ENCODE peak calls at places on chromosomes 6 and 20, in four cellular contexts. Q is HEK293T, W is HepG2, F is GM12878. J is an unnamed sample.

GRCh38 chr20:46342451-46343357 is 34.4 kb upstream of the CDH22 start:
- DNase-seq in F (no peak), Q (no peak), W (no peak), J (no peak)

GRCh38 chr20:63529180-63529860 is 7.9 kb downstream of the PTK6 start:
- DNase-seq in F (no peak), Q (no peak), W (no peak), J (no peak)

GRCh38 chr6:33427585-33428218 is 7.8 kb downstream of the SYNGAP1 start:
- DNase-seq in Q (peak; percentile 51), F (no peak), W (no peak), J (peak; percentile 93)

GRCh38 chr6:87756858-87757257 is 54.8 kb upstream of the AKIRIN2 start:
- DNase-seq in W (no peak), F (peak; percentile 97), Q (no peak), J (peak; percentile 46)

GRCh38 chr6:43809417-43810305 is 39.6 kb downstream of the VEGFA start:
- DNase-seq in W (peak; percentile 45), F (no peak), Q (no peak), J (peak; percentile 73)

GRCh38 chr20:25195014-25195961 is at the start of gene ENTPD6:
- DNase-seq in F (peak; percentile 63), W (peak; percentile 90), Q (peak; percentile 96), J (peak; percentile 97)

GRCh38 chr6:166466178-166467122 is 83.7 kb upstream of the MPC1 start:
- DNase-seq in W (no peak), Q (no peak), F (no peak), J (no peak)

GRCh38 chr20:39855799-39856198 is 833.2 kb downstream of the MAFB start:
- DNase-seq in W (no peak), F (no peak), Q (no peak), J (no peak)

GRCh38 chr20:58570181-58570859 is 55.1 kb upstream of the APCDD1L start:
- DNase-seq in Q (no peak), F (no peak), W (no peak), J (no peak)

GRCh38 chr6:131682427-131682826 is 18.8 kb downstream of the OR2A4 start:
- DNase-seq in W (no peak), Q (no peak), F (no peak), J (no peak)

GRCh38 chr20:7589164-7589563 is 351.1 kb downstream of the HAO1 start:
- DNase-seq in W (no peak), Q (no peak), F (no peak), J (no peak)

GRCh38 chr20:50226093-50226974 is 35.7 kb downstream of the CEBPB start:
- DNase-seq in Q (no peak), W (no peak), F (no peak), J (peak; percentile 42)

GRCh38 chr6:63644668-63645326 is 9.2 kb downstream of the PHF3 start:
- DNase-seq in Q (no peak), F (no peak), W (no peak), J (no peak)

GRCh38 chr6:42292002-42292735 is 74.5 kb upstream of the MRPS10 start:
- DNase-seq in W (no peak), Q (no peak), F (no peak), J (no peak)

GRCh38 chr6:39075010-39075738 is 26.6 kb downstream of the GLP1R start:
- DNase-seq in W (no peak), Q (no peak), F (no peak), J (no peak)

GRCh38 chr6:157683707-157684106 is 139.3 kb upstream of the SNX9 start:
- DNase-seq in Q (no peak), W (no peak), F (no peak), J (no peak)

GRCh38 chr20:52103911-52104545 is 87.6 kb downstream of the ZFP64 start:
- DNase-seq in Q (peak; percentile 30), F (no peak), W (no peak), J (no peak)

GRCh38 chr6:33779305-33779704 is 9.6 kb downstream of the LEMD2 start:
- DNase-seq in F (no peak), W (no peak), Q (no peak), J (peak; percentile 53)

GRCh38 chr6:56387621-56388413 is 140.4 kb upstream of the COL21A1 start:
- DNase-seq in F (no peak), Q (no peak), W (peak; percentile 84), J (no peak)

GRCh38 chr6:145886228-145886956 is 71.8 kb upstream of the FBXO30 start:
- DNase-seq in W (no peak), F (no peak), Q (no peak), J (no peak)
- TF ChIP-seq FOXK2 in W (no peak), F (no peak), Q (no peak), J (no peak)

DNA sequence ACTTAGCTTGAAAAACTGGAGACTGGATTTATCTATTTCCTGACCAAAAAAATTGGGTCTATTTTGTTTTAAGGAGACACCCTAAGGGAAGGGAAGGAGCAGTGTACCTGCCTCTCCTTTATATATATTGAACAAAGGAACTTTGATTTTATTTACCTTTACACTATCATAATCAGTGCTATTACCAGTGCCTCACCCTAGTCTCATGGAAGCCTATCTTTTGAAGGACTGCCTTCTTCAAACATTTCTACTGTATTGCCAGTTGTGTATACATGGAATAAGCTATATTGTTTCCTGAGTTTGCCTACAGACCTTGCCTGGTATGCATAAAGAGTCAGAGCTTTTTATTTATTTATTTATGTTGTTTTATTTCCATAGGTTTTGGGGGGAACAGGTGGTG is 124.9 kb downstream of the UTRN start:
- DNase-seq in F (no peak), Q (no peak), W (no peak), J (no peak)
- TF ChIP-seq FOXK2 in F (no peak), Q (no peak), W (no peak), J (no peak)

GRCh38 chr6:55174211-55175013 is at the start of gene HCRTR2:
- DNase-seq in F (no peak), W (no peak), Q (peak; percentile 11), J (no peak)
- TF ChIP-seq FOXK2 in F (no peak), W (no peak), Q (no peak), J (no peak)

DNA sequence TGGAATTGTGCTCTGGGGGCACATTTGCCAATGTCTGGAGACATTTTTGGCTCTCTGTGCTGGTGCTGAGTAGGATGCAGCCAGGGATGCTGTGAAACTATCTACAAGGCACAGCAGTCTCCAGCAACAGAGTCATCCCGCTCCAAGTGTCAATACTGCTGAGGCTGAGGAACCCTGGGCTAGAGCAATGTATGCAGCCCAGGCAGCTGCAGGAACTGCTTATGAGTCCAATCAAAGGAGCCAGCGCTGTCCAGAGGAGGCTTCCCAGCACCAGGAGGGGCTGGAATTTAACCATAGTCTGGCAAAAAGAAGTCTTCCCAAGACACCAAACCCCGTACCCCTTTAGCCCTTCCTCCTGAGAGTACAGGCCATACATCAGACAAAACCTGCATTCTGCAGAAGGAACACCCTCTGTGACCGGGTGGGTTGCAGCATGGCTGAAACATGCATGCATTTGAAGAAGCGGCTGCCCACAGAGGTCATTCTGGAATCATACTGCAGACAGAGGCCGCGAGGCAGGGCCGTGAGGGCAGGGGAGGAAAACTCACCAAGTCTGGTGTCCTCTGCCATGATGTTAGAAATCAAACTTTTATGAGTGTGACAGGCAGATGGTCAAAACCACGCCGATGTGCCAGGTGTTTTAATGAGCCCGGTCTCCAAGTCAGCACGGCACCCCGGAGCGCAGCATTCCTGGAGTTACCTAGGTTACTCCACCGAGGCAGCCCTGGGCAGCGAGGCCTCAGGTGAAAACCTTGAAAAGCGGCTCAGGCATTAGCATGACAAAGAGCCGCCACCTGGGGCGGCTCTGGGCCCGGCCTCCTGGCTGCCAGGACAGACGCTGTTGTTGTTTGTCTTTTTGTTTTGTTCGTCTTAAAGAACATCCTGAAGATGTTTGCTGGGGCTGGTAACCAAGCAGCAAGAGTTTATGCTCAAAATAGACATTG is 255.4 kb downstream of the ERMARD start:
- DNase-seq in Q (no peak), W (no peak), F (no peak), J (no peak)
- TF ChIP-seq FOXK2 in Q (no peak), W (no peak), F (no peak), J (no peak)

GRCh38 chr20:4014031-4014474 is 1.3 kb downstream of the RNF24 start:
- DNase-seq in W (peak; percentile 87), Q (peak; percentile 47), F (no peak), J (no peak)
- TF ChIP-seq FOXK2 in W (no peak), Q (no peak), F (no peak), J (no peak)